ENCODE peak calls at places on chromosomes 6 and 20, in eight cellular contexts. E, O, S, C, P, F, A and Z are unnamed samples.

GRCh38 chr20:56393133-56393472 is 658 bp downstream of the CSTF1 start:
- DNase-seq in E (no peak), F (no peak), A (no peak), S (no peak), O (peak), C (peak), P (no peak), Z (no peak)

GRCh38 chr6:31576897-31577341 is 1.6 kb downstream of the TNF start:
- DNase-seq in C (no peak), S (no peak), A (no peak), F (peak), E (no peak), O (no peak), P (no peak), Z (no peak)

GRCh38 chr6:15474196-15474595 is 188.6 kb downstream of the DTNBP1 start:
- DNase-seq in S (no peak), A (no peak), F (no peak), P (no peak), O (no peak), C (peak), E (no peak), Z (no peak)

GRCh38 chr6:164741938-164742451 is 567.4 kb downstream of the C6orf118 start:
- DNase-seq in C (no peak), O (no peak), F (no peak), S (no peak), P (no peak), E (no peak), A (no peak), Z (no peak)

GRCh38 chr6:139172567-139172966 is 37.7 kb downstream of the HECA start:
- DNase-seq in O (no peak), P (no peak), A (no peak), E (no peak), S (peak), F (no peak), C (no peak), Z (no peak)

GRCh38 chr20:53555081-53555480 is 38.6 kb downstream of the ZNF217 start:
- DNase-seq in A (no peak), P (no peak), E (no peak), O (no peak), C (no peak), S (peak), F (no peak), Z (no peak)

GRCh38 chr6:31004285-31004684 is 6.0 kb upstream of the MUC22 start:
- DNase-seq in A (no peak), E (no peak), F (no peak), P (no peak), S (no peak), O (no peak), C (no peak), Z (no peak)

GRCh38 chr6:56450882-56451739 is 191.6 kb downstream of the DST start:
- DNase-seq in O (peak), C (peak), F (no peak), S (no peak), A (no peak), E (peak), P (no peak), Z (peak)

GRCh38 chr20:37384683-37385174 is 38.8 kb downstream of the SRC start:
- DNase-seq in E (peak), C (peak), F (peak), A (no peak), S (peak), O (peak), P (no peak), Z (no peak)

GRCh38 chr6:130019796-130020105 is 1.4 kb downstream of the L3MBTL3 start:
- DNase-seq in A (no peak), P (no peak), E (no peak), F (no peak), C (no peak), O (no peak), S (no peak), Z (no peak)

GRCh38 chr6:22028403-22028802 is 268.4 kb downstream of the PRL start:
- DNase-seq in P (no peak), C (no peak), F (no peak), A (no peak), S (no peak), E (no peak), O (no peak), Z (no peak)

GRCh38 chr6:108113557-108114519 is 39.3 kb upstream of the OSTM1 start:
- DNase-seq in F (no peak), P (no peak), O (peak), E (peak), C (peak), A (no peak), S (peak), Z (peak)

GRCh38 chr6:160253242-160253641 is 5.4 kb downstream of the SLC22A2 start:
- DNase-seq in P (no peak), E (no peak), A (no peak), F (no peak), O (no peak), C (no peak), S (no peak), Z (no peak)

GRCh38 chr6:120108061-120108795 is 758.7 kb upstream of the MAN1A1 start:
- DNase-seq in C (no peak), P (no peak), A (no peak), F (no peak), S (no peak), E (no peak), O (no peak), Z (no peak)

GRCh38 chr6:131687022-131687421 is 14.2 kb downstream of the OR2A4 start:
- DNase-seq in S (no peak), E (no peak), O (no peak), C (no peak), A (no peak), P (no peak), F (no peak), Z (no peak)

GRCh38 chr20:59075934-59076508 is 33.4 kb upstream of the PRELID3B start:
- DNase-seq in C (no peak), S (no peak), A (no peak), E (no peak), P (no peak), F (no peak), O (no peak), Z (no peak)

DNA sequence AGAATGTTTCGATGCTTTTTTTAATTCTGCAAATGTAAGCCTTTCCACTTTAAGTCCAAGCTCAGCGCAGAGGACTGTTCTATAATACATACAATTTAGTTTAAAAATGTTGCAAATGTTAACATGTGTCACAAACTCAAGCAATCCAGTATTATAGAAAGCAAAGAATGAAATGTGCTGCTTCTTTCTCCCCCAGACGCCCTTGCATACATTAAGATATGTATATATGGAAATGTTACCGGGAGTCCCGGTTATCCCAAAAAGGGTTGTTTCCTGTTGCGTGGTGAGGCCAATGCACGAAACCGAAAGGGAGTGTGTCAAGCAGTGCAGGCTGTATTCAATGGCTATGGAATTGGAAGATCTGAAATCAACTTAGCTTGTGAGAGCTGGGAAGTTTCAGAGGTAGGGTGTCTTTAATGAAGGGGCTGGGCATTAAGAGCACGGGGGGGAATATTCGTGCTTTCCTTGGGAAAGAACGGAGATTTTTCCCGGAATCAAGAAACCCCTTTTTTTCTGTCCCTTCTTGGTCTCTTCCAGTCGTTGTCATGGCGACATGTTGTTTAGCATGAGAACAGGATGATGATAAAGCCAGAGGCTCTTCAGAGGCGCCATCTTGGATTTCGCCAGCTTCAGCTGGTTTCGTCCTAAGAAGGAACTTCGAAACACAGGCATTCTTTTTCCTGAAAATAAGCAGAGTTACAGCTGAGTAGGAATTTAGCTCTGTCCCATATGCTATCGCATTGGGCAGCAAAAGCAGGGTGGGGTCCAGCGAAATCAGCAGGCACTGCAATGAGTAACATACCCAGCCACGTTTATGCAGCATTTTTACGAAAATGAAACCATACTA is 10.1 kb upstream of the NQO2 start:
- DNase-seq in F (peak), P (peak), O (peak), A (peak), C (peak), E (peak), S (peak), Z (peak)
- TF ChIP-seq CTCF in F (no peak), P (no peak), O (no peak), A (peak), C (no peak), E (no peak), S (no peak), Z (no peak)

GRCh38 chr6:54846243-54846856 is at the start of gene FAM83B:
- DNase-seq in O (no peak), P (no peak), F (peak), A (no peak), S (no peak), E (no peak), C (no peak), Z (no peak)
- H3K4me3 ChIP-seq in O (peak), P (no peak), F (no peak), A (peak), S (no peak), E (peak), C (peak), Z (peak)

GRCh38 chr6:23086100-23086499 is 516.7 kb downstream of the HDGFL1 start:
- DNase-seq in P (no peak), O (no peak), F (no peak), S (no peak), E (no peak), C (no peak), A (no peak), Z (no peak)

GRCh38 chr6:23077797-23078196 is 508.4 kb downstream of the HDGFL1 start:
- DNase-seq in P (no peak), F (no peak), E (no peak), O (no peak), A (no peak), C (no peak), S (no peak), Z (no peak)

DNA sequence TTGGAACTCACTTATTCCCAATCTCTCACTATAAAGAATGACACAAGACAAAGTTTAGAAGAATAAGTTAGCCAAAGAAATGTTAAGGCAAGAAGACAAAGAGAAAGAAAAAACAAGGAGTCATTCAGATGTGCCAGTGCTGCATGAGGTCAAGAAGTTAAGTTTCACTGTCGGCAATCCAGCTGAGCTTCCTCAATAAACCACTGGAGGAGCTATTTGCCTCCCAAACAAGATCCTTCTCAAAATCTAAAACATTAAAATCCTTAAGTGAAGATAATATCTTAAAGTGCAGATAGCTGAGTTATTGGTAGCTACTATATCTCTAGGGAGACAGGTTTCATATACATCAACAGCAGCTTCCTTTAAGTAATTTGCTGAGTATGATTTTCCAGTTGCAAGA is 512.3 kb downstream of the HDGFL1 start:
- DNase-seq in A (no peak), S (peak), C (peak), E (no peak), F (no peak), O (no peak), P (no peak), Z (no peak)
- TF ChIP-seq CTCF in A (no peak), S (peak), C (peak), E (peak), F (no peak), O (peak), P (no peak), Z (peak)

GRCh38 chr6:148538251-148539190 is 195.9 kb downstream of the SASH1 start:
- DNase-seq in C (peak), F (no peak), E (no peak), P (no peak), A (no peak), O (peak), S (no peak), Z (peak)
- H3K4me3 ChIP-seq in C (peak), F (no peak), E (no peak), P (no peak), A (no peak), O (no peak), S (no peak), Z (no peak)